ENCODE peak calls at places on chromosomes 4 and X, in nine cellular contexts. One of them, this sample, is unnamed.

GRCh38 chrX:110401142-110401541 is 42.5 kb downstream of the RTL9 start:
- DNase-seq in fibroblast of pulmonary artery: no peak
- DNase-seq in CD4-positive, alpha-beta memory T cell: peak; percentile 2
- DNase-seq in MM.1S: peak; percentile 35
- DNase-seq in AG10803: no peak
- DNase-seq in left ventricle myocardium inferior: no peak
- DNase-seq in mammary epithelial cell: no peak
- DNase-seq in foreskin fibroblast: no peak
- DNase-seq in AG04449: no peak
- DNase-seq in this sample: no peak

GRCh38 chr4:26322349-26322748 is 1.5 kb downstream of the RBPJ start:
- DNase-seq in MM.1S: no peak
- DNase-seq in fibroblast of pulmonary artery: no peak
- DNase-seq in mammary epithelial cell: no peak
- DNase-seq in AG10803: no peak
- DNase-seq in foreskin fibroblast: no peak
- DNase-seq in left ventricle myocardium inferior: no peak
- DNase-seq in CD4-positive, alpha-beta memory T cell: no peak
- DNase-seq in AG04449: no peak
- DNase-seq in this sample: no peak

GRCh38 chrX:44451056-44451455 is 91.6 kb downstream of the FUNDC1 start:
- DNase-seq in CD4-positive, alpha-beta memory T cell: no peak
- DNase-seq in fibroblast of pulmonary artery: no peak
- DNase-seq in left ventricle myocardium inferior: no peak
- DNase-seq in AG10803: no peak
- DNase-seq in foreskin fibroblast: no peak
- DNase-seq in MM.1S: no peak
- DNase-seq in AG04449: no peak
- DNase-seq in mammary epithelial cell: no peak
- DNase-seq in this sample: no peak

GRCh38 chr4:32847466-32847865 is 2127.3 kb downstream of the PCDH7 start:
- DNase-seq in mammary epithelial cell: no peak
- DNase-seq in foreskin fibroblast: no peak
- DNase-seq in MM.1S: no peak
- DNase-seq in fibroblast of pulmonary artery: peak; percentile 31
- DNase-seq in left ventricle myocardium inferior: no peak
- DNase-seq in AG10803: no peak
- DNase-seq in CD4-positive, alpha-beta memory T cell: no peak
- DNase-seq in AG04449: no peak
- DNase-seq in this sample: no peak

GRCh38 chrX:86023806-86024205 is 23.6 kb downstream of the CHM start:
- DNase-seq in AG10803: no peak
- DNase-seq in CD4-positive, alpha-beta memory T cell: no peak
- DNase-seq in foreskin fibroblast: no peak
- DNase-seq in mammary epithelial cell: peak; percentile 1
- DNase-seq in fibroblast of pulmonary artery: no peak
- DNase-seq in AG04449: no peak
- DNase-seq in MM.1S: no peak
- DNase-seq in left ventricle myocardium inferior: no peak
- DNase-seq in this sample: no peak

GRCh38 chr4:8087921-8088495 is 70.6 kb downstream of the ABLIM2 start:
- DNase-seq in left ventricle myocardium inferior: no peak
- DNase-seq in foreskin fibroblast: no peak
- DNase-seq in mammary epithelial cell: no peak
- DNase-seq in MM.1S: no peak
- DNase-seq in CD4-positive, alpha-beta memory T cell: no peak
- DNase-seq in AG04449: no peak
- DNase-seq in AG10803: no peak
- DNase-seq in fibroblast of pulmonary artery: no peak
- DNase-seq in this sample: no peak

GRCh38 chrX:23435575-23435974 is 100.9 kb downstream of the PTCHD1 start:
- DNase-seq in mammary epithelial cell: no peak
- DNase-seq in MM.1S: no peak
- DNase-seq in AG10803: no peak
- DNase-seq in fibroblast of pulmonary artery: no peak
- DNase-seq in AG04449: no peak
- DNase-seq in foreskin fibroblast: no peak
- DNase-seq in left ventricle myocardium inferior: no peak
- DNase-seq in CD4-positive, alpha-beta memory T cell: no peak
- DNase-seq in this sample: peak; percentile 3

GRCh38 chrX:102154900-102155805 is 624 bp downstream of the BEX5 start:
- DNase-seq in fibroblast of pulmonary artery: no peak
- DNase-seq in AG10803: no peak
- DNase-seq in mammary epithelial cell: no peak
- DNase-seq in foreskin fibroblast: no peak
- DNase-seq in AG04449: no peak
- DNase-seq in left ventricle myocardium inferior: no peak
- DNase-seq in MM.1S: peak; percentile 37
- DNase-seq in CD4-positive, alpha-beta memory T cell: peak; percentile 42
- DNase-seq in this sample: no peak

GRCh38 chr4:110625593-110626292 is 2.9 kb upstream of the PITX2 start:
- DNase-seq in fibroblast of pulmonary artery: no peak
- DNase-seq in AG10803: no peak
- DNase-seq in mammary epithelial cell: no peak
- DNase-seq in foreskin fibroblast: no peak
- DNase-seq in CD4-positive, alpha-beta memory T cell: no peak
- DNase-seq in AG04449: no peak
- DNase-seq in left ventricle myocardium inferior: no peak
- DNase-seq in MM.1S: no peak
- DNase-seq in this sample: no peak

GRCh38 chrX:138858438-138858837 is 146.9 kb upstream of the FGF13 start:
- DNase-seq in mammary epithelial cell: peak; percentile 83
- DNase-seq in foreskin fibroblast: peak; percentile 1
- DNase-seq in AG04449: no peak
- DNase-seq in CD4-positive, alpha-beta memory T cell: no peak
- DNase-seq in MM.1S: no peak
- DNase-seq in AG10803: peak; percentile 88
- DNase-seq in fibroblast of pulmonary artery: peak; percentile 10
- DNase-seq in left ventricle myocardium inferior: no peak
- DNase-seq in this sample: no peak

GRCh38 chrX:15165832-15166231 is 104.1 kb downstream of the ASB9 start:
- DNase-seq in AG10803: no peak
- DNase-seq in foreskin fibroblast: no peak
- DNase-seq in MM.1S: no peak
- DNase-seq in AG04449: no peak
- DNase-seq in left ventricle myocardium inferior: no peak
- DNase-seq in fibroblast of pulmonary artery: no peak
- DNase-seq in CD4-positive, alpha-beta memory T cell: no peak
- DNase-seq in mammary epithelial cell: no peak
- DNase-seq in this sample: no peak

GRCh38 chrX:53048169-53049126 is at the start of gene GPR173:
- DNase-seq in foreskin fibroblast: peak; percentile 72
- DNase-seq in AG04449: no peak
- DNase-seq in left ventricle myocardium inferior: peak; percentile 28
- DNase-seq in fibroblast of pulmonary artery: peak; percentile 65
- DNase-seq in MM.1S: no peak
- DNase-seq in CD4-positive, alpha-beta memory T cell: no peak
- DNase-seq in mammary epithelial cell: no peak
- DNase-seq in AG10803: peak; percentile 74
- DNase-seq in this sample: no peak

GRCh38 chr4:141329174-141329569 is 108.5 kb downstream of the ZNF330 start:
- DNase-seq in AG04449: peak; percentile 65
- DNase-seq in fibroblast of pulmonary artery: peak; percentile 57
- DNase-seq in CD4-positive, alpha-beta memory T cell: peak; percentile 3
- DNase-seq in foreskin fibroblast: peak; percentile 88
- DNase-seq in left ventricle myocardium inferior: no peak
- DNase-seq in mammary epithelial cell: peak; percentile 82
- DNase-seq in AG10803: peak; percentile 93
- DNase-seq in MM.1S: no peak
- DNase-seq in this sample: peak; percentile 53

GRCh38 chr4:85717847-85718246 is 242.9 kb downstream of the ARHGAP24 start:
- DNase-seq in CD4-positive, alpha-beta memory T cell: no peak
- DNase-seq in MM.1S: no peak
- DNase-seq in left ventricle myocardium inferior: no peak
- DNase-seq in AG10803: peak; percentile 37
- DNase-seq in fibroblast of pulmonary artery: no peak
- DNase-seq in AG04449: no peak
- DNase-seq in mammary epithelial cell: no peak
- DNase-seq in foreskin fibroblast: no peak
- DNase-seq in this sample: no peak

DNA sequence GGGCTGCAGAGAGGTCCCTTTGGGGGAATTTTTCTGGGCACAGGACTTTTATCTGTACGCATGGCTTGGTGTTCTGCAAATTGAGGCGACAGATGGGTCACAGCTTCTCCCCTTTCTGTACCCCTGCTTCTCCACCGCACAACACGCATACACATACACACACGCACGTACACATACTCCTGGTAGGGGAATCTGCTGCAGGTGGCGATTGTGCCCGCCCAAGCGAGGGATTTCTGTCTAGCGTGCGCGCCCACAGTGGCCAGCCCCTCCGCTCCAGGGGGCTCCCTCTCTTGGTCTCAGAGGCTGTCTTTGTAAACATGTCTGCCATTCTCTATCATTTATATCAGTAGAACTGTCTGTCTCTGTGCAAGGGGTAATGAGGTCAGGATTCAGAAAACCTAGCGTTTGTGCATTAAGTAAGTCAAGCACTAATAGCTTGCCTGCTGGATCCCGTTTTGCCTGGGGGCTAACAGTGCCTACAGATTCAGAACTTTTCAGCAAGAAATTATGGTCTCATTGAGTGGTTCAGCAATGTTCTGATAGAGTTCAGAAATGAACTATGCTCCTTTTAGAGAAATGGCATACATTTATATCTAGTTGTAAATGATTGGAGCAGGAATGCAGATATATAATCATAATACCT is 2.2 kb downstream of the GRID2 start:
- DNase-seq in AG04449: no peak
- DNase-seq in foreskin fibroblast: no peak
- DNase-seq in left ventricle myocardium inferior: no peak
- DNase-seq in CD4-positive, alpha-beta memory T cell: no peak
- DNase-seq in MM.1S: no peak
- DNase-seq in mammary epithelial cell: no peak
- DNase-seq in AG10803: no peak
- DNase-seq in fibroblast of pulmonary artery: no peak
- DNase-seq in this sample: no peak
- H3K4me3 ChIP-seq in AG04449: no peak overlapping the region
- H3K4me3 ChIP-seq in foreskin fibroblast: no peak overlapping the region
- H3K4me3 ChIP-seq in left ventricle myocardium inferior: peak overlapping the region; percentile 67
- H3K4me3 ChIP-seq in CD4-positive, alpha-beta memory T cell: no peak overlapping the region
- H3K4me3 ChIP-seq in MM.1S: peak overlapping the region; percentile 61
- H3K4me3 ChIP-seq in mammary epithelial cell: no peak overlapping the region
- H3K4me3 ChIP-seq in AG10803: no peak overlapping the region
- H3K4me3 ChIP-seq in fibroblast of pulmonary artery: peak overlapping the region; percentile 53
- H3K4me3 ChIP-seq in this sample: no peak overlapping the region

DNA sequence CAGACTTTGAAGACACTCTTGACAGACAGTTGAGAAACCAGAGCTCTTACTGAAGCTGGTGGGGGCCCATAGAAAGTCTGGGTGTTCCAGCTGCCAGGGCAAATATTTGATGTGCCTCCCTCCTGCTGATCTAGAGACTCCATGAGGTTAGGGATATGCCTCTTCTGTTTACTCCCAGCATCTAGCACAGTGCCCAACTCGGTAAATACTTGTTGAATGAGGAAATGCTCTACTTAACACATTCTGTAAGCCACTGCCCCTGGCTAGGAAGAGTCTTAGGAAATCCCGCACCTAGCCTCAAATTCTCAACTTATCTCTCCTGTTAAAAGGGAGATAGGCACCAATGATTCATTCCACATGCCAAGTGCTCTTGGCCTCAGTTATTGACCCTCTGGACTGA is 179.2 kb upstream of the RASGEF1B start:
- DNase-seq in left ventricle myocardium inferior: no peak
- DNase-seq in foreskin fibroblast: no peak
- DNase-seq in CD4-positive, alpha-beta memory T cell: no peak
- DNase-seq in fibroblast of pulmonary artery: peak; percentile 10
- DNase-seq in AG10803: no peak
- DNase-seq in MM.1S: no peak
- DNase-seq in mammary epithelial cell: no peak
- DNase-seq in AG04449: no peak
- DNase-seq in this sample: peak; percentile 62
- H3K4me3 ChIP-seq in left ventricle myocardium inferior: no peak overlapping the region
- H3K4me3 ChIP-seq in foreskin fibroblast: no peak overlapping the region
- H3K4me3 ChIP-seq in CD4-positive, alpha-beta memory T cell: no peak overlapping the region
- H3K4me3 ChIP-seq in fibroblast of pulmonary artery: no peak overlapping the region
- H3K4me3 ChIP-seq in AG10803: no peak overlapping the region
- H3K4me3 ChIP-seq in MM.1S: no peak overlapping the region
- H3K4me3 ChIP-seq in mammary epithelial cell: no peak overlapping the region
- H3K4me3 ChIP-seq in AG04449: no peak overlapping the region
- H3K4me3 ChIP-seq in this sample: no peak overlapping the region

DNA sequence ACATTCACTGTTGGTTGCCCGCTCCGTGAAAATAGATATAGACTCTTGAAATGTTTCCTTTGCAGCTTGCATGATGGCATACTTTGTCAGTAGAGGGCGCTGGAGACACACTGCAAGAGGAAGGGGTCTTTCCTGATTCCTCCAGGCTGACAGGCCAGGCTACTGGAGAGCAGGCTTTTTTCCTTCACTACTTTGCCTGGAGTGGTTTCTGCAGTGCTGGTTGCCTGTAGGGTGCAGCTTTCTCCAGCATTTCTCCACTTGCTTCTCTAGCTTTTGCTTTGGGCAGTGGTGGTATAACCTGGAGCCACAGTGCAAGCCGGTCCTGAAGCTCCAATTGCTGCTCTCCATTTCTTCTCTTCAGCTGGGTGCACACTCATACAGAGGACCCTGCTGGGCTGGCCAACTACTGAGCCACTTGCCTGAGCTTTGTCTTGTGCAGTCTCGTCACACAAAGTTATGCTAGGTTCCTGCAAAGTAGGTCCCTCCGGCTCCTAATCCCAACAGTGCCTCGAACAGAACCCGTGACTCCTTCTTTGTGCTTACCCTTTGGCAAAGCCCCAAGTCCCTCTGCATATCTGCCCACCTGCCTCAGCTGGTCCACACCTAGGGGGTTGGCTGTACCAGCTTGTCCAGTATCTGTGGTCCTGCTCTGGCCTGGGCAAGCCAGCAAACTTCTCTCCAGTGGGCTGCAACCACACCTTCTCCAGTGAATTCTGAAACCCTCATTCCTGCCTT is 46.3 kb downstream of the RASSF6 start:
- DNase-seq in mammary epithelial cell: peak; percentile 52
- DNase-seq in MM.1S: peak; percentile 61
- DNase-seq in CD4-positive, alpha-beta memory T cell: peak; percentile 3
- DNase-seq in left ventricle myocardium inferior: no peak
- DNase-seq in foreskin fibroblast: peak; percentile 63
- DNase-seq in fibroblast of pulmonary artery: peak; percentile 93
- DNase-seq in AG10803: peak; percentile 72
- DNase-seq in AG04449: peak; percentile 10
- DNase-seq in this sample: peak; percentile 54
- H3K4me3 ChIP-seq in mammary epithelial cell: no peak overlapping the region
- H3K4me3 ChIP-seq in MM.1S: no peak overlapping the region
- H3K4me3 ChIP-seq in CD4-positive, alpha-beta memory T cell: no peak overlapping the region
- H3K4me3 ChIP-seq in left ventricle myocardium inferior: no peak overlapping the region
- H3K4me3 ChIP-seq in foreskin fibroblast: no peak overlapping the region
- H3K4me3 ChIP-seq in fibroblast of pulmonary artery: no peak overlapping the region
- H3K4me3 ChIP-seq in AG10803: no peak overlapping the region
- H3K4me3 ChIP-seq in AG04449: no peak overlapping the region
- H3K4me3 ChIP-seq in this sample: no peak overlapping the region

DNA sequence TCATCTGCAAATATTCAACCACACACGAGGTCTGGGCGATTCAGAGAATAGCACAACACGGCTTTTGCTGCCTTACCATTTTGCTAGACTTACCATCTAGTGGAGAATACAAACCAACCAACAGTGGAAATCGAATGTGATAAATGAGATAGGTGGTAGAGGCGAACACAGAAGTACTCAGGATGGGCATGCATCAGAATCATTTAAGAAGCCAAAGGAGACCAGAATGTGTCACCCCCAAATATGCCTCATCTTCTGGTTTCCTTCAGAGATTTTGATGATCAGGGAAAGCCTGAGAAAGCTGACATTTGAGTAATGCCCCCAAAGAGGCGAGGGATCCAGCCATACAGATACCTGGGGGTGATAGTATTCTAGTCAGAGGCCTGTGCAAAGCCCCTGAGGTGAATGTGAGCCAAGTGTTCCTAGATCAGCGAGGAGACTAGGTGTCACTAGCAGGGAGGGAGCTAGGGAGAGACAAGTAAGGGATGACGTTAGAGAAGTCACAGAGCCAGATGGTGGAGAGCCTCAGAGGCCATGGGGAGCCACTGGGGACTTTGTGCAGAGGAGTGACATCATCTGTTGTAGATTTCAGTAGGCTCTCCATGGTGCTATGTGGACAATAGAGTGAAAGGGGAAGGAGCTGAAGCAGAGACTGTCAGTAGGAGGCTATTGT is 1.7 kb downstream of the MTMR1 start:
- DNase-seq in mammary epithelial cell: no peak
- DNase-seq in CD4-positive, alpha-beta memory T cell: no peak
- DNase-seq in foreskin fibroblast: no peak
- DNase-seq in AG04449: no peak
- DNase-seq in AG10803: no peak
- DNase-seq in fibroblast of pulmonary artery: no peak
- DNase-seq in MM.1S: no peak
- DNase-seq in left ventricle myocardium inferior: no peak
- DNase-seq in this sample: no peak
- H3K4me3 ChIP-seq in mammary epithelial cell: no peak overlapping the region
- H3K4me3 ChIP-seq in CD4-positive, alpha-beta memory T cell: no peak overlapping the region
- H3K4me3 ChIP-seq in foreskin fibroblast: no peak overlapping the region
- H3K4me3 ChIP-seq in AG04449: no peak overlapping the region
- H3K4me3 ChIP-seq in AG10803: peak overlapping the region; percentile 10
- H3K4me3 ChIP-seq in fibroblast of pulmonary artery: no peak overlapping the region
- H3K4me3 ChIP-seq in MM.1S: peak overlapping the region; percentile 55
- H3K4me3 ChIP-seq in left ventricle myocardium inferior: peak overlapping the region; percentile 69
- H3K4me3 ChIP-seq in this sample: peak overlapping the region; percentile 55